ENCODE peak calls at places on chromosomes 4 and X, in five cellular contexts. T is stimulated activated CD8-positive, alpha-beta memory T cell treated with anti-CD3 and anti-CD28 coated beads, Interleukin-2, amount 100 ng/mL, for 1 hour; X is DMS 273 treated with DMSO at 0.1 percent for 48 hours; V is activated CD8-positive, alpha-beta memory T cell treated with anti-CD3 and anti-CD28 coated beads, Interleukin-2, amount 50 U/mL, for 4 hours; I is fibroblast of the conjunctiva. S is an unnamed sample.

GRCh38 chr4:140996757-140997156 is 136.5 kb downstream of the RNF150 start:
- DNase-seq in T (no peak), X (no peak), V (no peak), I (no peak), S (peak)

GRCh38 chr4:140995058-140995457 is 138.2 kb downstream of the RNF150 start:
- DNase-seq in T (no peak), X (no peak), V (no peak), I (no peak), S (no peak)

GRCh38 chr4:108107729-108108382 is 60.9 kb downstream of the LEF1 start:
- DNase-seq in T (no peak), X (no peak), V (no peak), I (no peak), S (no peak)

GRCh38 chr4:17132226-17132625 is 233.8 kb upstream of the LDB2 start:
- DNase-seq in T (no peak), X (no peak), V (no peak), I (peak), S (no peak)

GRCh38 chr4:51894246-51894645 is 51.3 kb downstream of the DCUN1D4 start:
- DNase-seq in T (no peak), X (no peak), V (no peak), I (peak), S (no peak)

GRCh38 chr4:163332526-163333405 is at the start of gene NPY1R:
- DNase-seq in T (no peak), X (peak), V (no peak), I (peak), S (no peak)

GRCh38 chrX:19649227-19650009 is 134.1 kb upstream of the MAP3K15 start:
- DNase-seq in T (no peak), X (no peak), V (no peak), I (peak), S (no peak)

GRCh38 chr4:24989327-24989726 is 41.4 kb downstream of the LGI2 start:
- DNase-seq in T (no peak), X (no peak), V (no peak), I (no peak), S (no peak)

GRCh38 chr4:21011106-21011505 is 310.8 kb downstream of the PACRGL start:
- DNase-seq in T (no peak), X (no peak), V (no peak), I (no peak), S (no peak)

GRCh38 chrX:134898450-134898849 is 92.3 kb upstream of the SMIM10 start:
- DNase-seq in T (no peak), X (no peak), V (no peak), I (no peak), S (peak)

GRCh38 chrX:143635915-143636314 is at the start of gene SLITRK4:
- DNase-seq in T (no peak), X (no peak), V (no peak), I (no peak), S (no peak)

GRCh38 chrX:114675365-114675764 is 91.5 kb downstream of the HTR2C start:
- DNase-seq in T (no peak), X (no peak), V (no peak), I (peak), S (no peak)

GRCh38 chr4:107304699-107305286 is 268.7 kb upstream of the DKK2 start:
- DNase-seq in T (no peak), X (no peak), V (no peak), I (no peak), S (no peak)

GRCh38 chr4:150911326-150911725 is 103.8 kb downstream of the LRBA start:
- DNase-seq in T (no peak), X (no peak), V (no peak), I (no peak), S (no peak)

GRCh38 chr4:28469886-28470285 is 1609.2 kb downstream of the STIM2 start:
- DNase-seq in T (no peak), X (no peak), V (no peak), I (peak), S (no peak)

GRCh38 chrX:4655743-4656142 is 942.3 kb upstream of the PRKX start:
- DNase-seq in T (no peak), X (no peak), V (no peak), I (no peak), S (no peak)

GRCh38 chrX:115058276-115058675 is 40.9 kb upstream of the IL13RA2 start:
- DNase-seq in T (no peak), X (no peak), V (no peak), I (peak), S (no peak)

GRCh38 chr4:141851246-141851891 is 215.0 kb downstream of the IL15 start:
- DNase-seq in T (no peak), X (no peak), V (no peak), I (no peak), S (no peak)

GRCh38 chr4:163493643-163494359 is 689 bp upstream of the TMA16 start:
- DNase-seq in T (no peak), X (no peak), V (no peak), I (no peak), S (no peak)

GRCh38 chrX:8433296-8434094 is 31.1 kb upstream of the VCX3B start:
- DNase-seq in T (no peak), X (no peak), V (no peak), I (no peak), S (no peak)

GRCh38 chr4:16056681-16057400 is 27.0 kb downstream of the PROM1 start:
- DNase-seq in T (no peak), X (no peak), V (no peak), I (no peak), S (no peak)

GRCh38 chrX:125382889-125383288 is 63.2 kb downstream of the TEX13C start:
- DNase-seq in T (no peak), X (no peak), V (no peak), I (no peak), S (no peak)

GRCh38 chr4:79856196-79856595 is 216.8 kb downstream of the ANTXR2 start:
- DNase-seq in T (no peak), X (no peak), V (no peak), I (no peak), S (no peak)

GRCh38 chrX:105822138-105823091 is at the start of gene NRK:
- DNase-seq in T (no peak), X (no peak), V (no peak), I (no peak), S (no peak)

S was measured in NCI-H1694.